ENCODE peak calls at places on chromosomes 4 and X, in nine cellular contexts. I is nephron progenitor cell, E is brain microvascular endothelial cell, Z is upper lobe of right lung, Y is HFFc6, K is endothelial cell, C is Calu3, J is tibial artery, P is psoas muscle. A is an unnamed sample.

GRCh38 chrX:20116575-20117240 is at the start of gene MAP7D2:
- DNase-seq in I (peak), C (peak), P (no peak), E (no peak), Y (no peak), K (peak), Z (no peak), J (no peak), A (no peak)

GRCh38 chr4:149933883-149934282 is 118.2 kb upstream of the IQCM start:
- DNase-seq in Z (no peak), E (no peak), Y (no peak), K (no peak), C (no peak), P (no peak), J (no peak), I (no peak), A (no peak)

GRCh38 chr4:22695011-22695410 is 2.3 kb downstream of the GBA3 start:
- DNase-seq in Z (no peak), I (no peak), Y (no peak), J (no peak), C (no peak), K (no peak), E (no peak), P (no peak), A (no peak)

GRCh38 chrX:40031861-40032422 is 65.8 kb downstream of the BCOR start:
- DNase-seq in I (no peak), P (no peak), E (no peak), C (no peak), J (no peak), K (no peak), Z (no peak), Y (no peak), A (no peak)

GRCh38 chr4:8185280-8185679 is 13.8 kb upstream of the SH3TC1 start:
- DNase-seq in C (no peak), I (no peak), Y (peak), J (no peak), Z (no peak), P (no peak), E (peak), K (no peak), A (no peak)

GRCh38 chr4:100391913-100392312 is 125.9 kb downstream of the EMCN start:
- DNase-seq in I (no peak), Z (no peak), J (no peak), Y (peak), E (peak), C (no peak), K (no peak), P (no peak), A (no peak)

GRCh38 chr4:169485791-169486742 is 126.3 kb downstream of the NEK1 start:
- DNase-seq in Z (no peak), P (no peak), I (peak), E (peak), Y (peak), J (no peak), K (peak), C (peak), A (peak)

GRCh38 chr4:40340034-40340433 is 4.9 kb downstream of the CHRNA9 start:
- DNase-seq in Y (peak), E (no peak), P (no peak), J (no peak), I (no peak), Z (no peak), K (no peak), C (no peak), A (peak)

GRCh38 chrX:50779694-50780093 is 34.3 kb downstream of the SHROOM4 start:
- DNase-seq in C (no peak), Z (no peak), Y (no peak), E (no peak), P (no peak), K (no peak), J (no peak), I (no peak), A (no peak)

GRCh38 chr4:177419416-177419815 is 22.8 kb downstream of the AGA start:
- DNase-seq in Z (no peak), K (no peak), E (no peak), Y (no peak), I (no peak), P (no peak), J (no peak), C (no peak), A (no peak)

GRCh38 chr4:138938371-138938699 is 77.2 kb upstream of the NOCT start:
- DNase-seq in C (no peak), I (no peak), K (no peak), P (no peak), Z (no peak), E (no peak), Y (peak), J (no peak), A (no peak)

GRCh38 chrX:113833656-113834055 is 750.2 kb upstream of the HTR2C start:
- DNase-seq in Z (no peak), E (no peak), C (no peak), I (no peak), Y (no peak), K (no peak), P (no peak), J (no peak), A (no peak)

GRCh38 chr4:184364100-184364921 is 110.0 kb downstream of the IRF2 start:
- DNase-seq in E (no peak), J (no peak), Y (no peak), Z (no peak), C (no peak), K (no peak), I (no peak), P (no peak), A (no peak)

GRCh38 chr4:10019521-10020051 is 1.7 kb downstream of the SLC2A9 start:
- DNase-seq in Y (no peak), J (no peak), Z (no peak), P (peak), K (no peak), C (no peak), I (no peak), E (no peak), A (no peak)

GRCh38 chr4:6988016-6988715 is 55.0 kb upstream of the TADA2B start:
- DNase-seq in I (no peak), K (no peak), E (no peak), J (no peak), P (no peak), Y (no peak), Z (no peak), C (no peak), A (peak)

GRCh38 chrX:17519349-17519748 is 144.3 kb downstream of the NHS start:
- DNase-seq in P (peak), J (peak), C (no peak), K (no peak), E (no peak), I (no peak), Y (no peak), Z (no peak), A (no peak)

DNA sequence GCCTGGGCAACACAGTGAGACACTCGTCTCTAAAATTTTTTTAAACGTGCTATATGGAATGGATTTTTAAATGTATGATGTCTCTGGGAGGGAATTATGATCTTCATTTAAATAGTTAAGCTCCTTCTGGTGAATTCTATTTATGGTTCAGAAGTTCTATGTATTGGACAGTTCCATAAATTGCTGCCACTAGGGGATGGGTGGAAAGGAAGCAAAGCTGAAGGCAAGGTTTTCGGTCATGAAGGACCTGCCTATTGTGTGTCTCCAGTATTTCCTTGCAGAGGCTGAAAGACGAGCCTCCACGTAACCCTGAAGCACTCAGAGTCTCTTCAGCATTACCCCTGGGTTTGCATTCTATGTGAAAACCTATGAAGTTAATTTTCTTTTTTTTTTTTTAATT is 451.5 kb upstream of the FAT1 start:
- DNase-seq in C (no peak), J (no peak), P (no peak), I (no peak), K (no peak), Z (no peak), Y (no peak), E (peak), A (no peak)
- TF ChIP-seq CTCF in C (no peak), J (no peak), P (no peak), I (no peak), K (no peak), Z (no peak), Y (peak), E (peak), A (no peak)

GRCh38 chr4:82638479-82638878 is 76.7 kb upstream of the TMEM150C start:
- DNase-seq in I (no peak), E (no peak), K (no peak), J (no peak), C (no peak), P (no peak), Z (no peak), Y (no peak), A (peak)
- TF ChIP-seq CTCF in I (no peak), E (peak), K (no peak), J (no peak), C (no peak), P (no peak), Z (no peak), Y (peak), A (no peak)

GRCh38 chr4:37663552-37663951 is 22.6 kb downstream of the RELL1 start:
- DNase-seq in E (no peak), I (no peak), Z (no peak), P (no peak), C (no peak), K (no peak), Y (no peak), J (no peak), A (no peak)
- TF ChIP-seq CTCF in E (no peak), I (no peak), Z (no peak), P (no peak), C (no peak), K (no peak), Y (no peak), J (no peak), A (no peak)

DNA sequence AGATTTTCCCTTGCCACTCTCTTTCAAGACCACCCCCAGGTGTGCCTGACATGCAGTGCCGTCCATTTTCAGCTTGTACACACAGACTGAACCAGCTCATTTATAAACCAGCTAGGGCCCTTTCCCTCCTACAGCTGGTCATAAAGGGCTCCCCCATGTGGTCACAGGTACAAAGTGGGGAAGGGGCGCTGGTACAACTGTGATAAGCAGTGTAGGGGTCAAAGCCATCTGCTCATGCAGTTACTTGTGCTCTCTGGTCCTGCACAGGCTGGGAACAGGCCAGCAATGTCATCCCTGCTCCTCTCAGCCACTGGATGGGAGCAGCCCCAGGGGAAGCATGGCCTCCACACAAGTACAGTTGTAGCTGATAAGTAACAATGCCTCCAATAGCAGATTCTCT is 20.6 kb downstream of the GABRQ start:
- DNase-seq in Y (no peak), C (no peak), I (peak), E (no peak), K (peak), P (no peak), J (no peak), Z (no peak), A (no peak)
- TF ChIP-seq CTCF in Y (no peak), C (no peak), I (no peak), E (peak), K (no peak), P (no peak), J (no peak), Z (no peak), A (no peak)

GRCh38 chr4:102449751-102450352 is 51.3 kb upstream of the NFKB1 start:
- DNase-seq in Y (peak), K (peak), C (peak), E (peak), I (peak), J (no peak), Z (no peak), P (no peak), A (peak)
- TF ChIP-seq CTCF in Y (peak), K (peak), C (peak), E (peak), I (peak), J (peak), Z (peak), P (peak), A (peak)

GRCh38 chr4:70932984-70933383 is 30.8 kb downstream of the MOB1B start:
- DNase-seq in P (no peak), I (no peak), J (no peak), E (no peak), C (no peak), Z (no peak), K (no peak), Y (no peak), A (no peak)

GRCh38 chr4:70925899-70926635 is 23.9 kb downstream of the MOB1B start:
- DNase-seq in P (no peak), Y (no peak), C (no peak), E (no peak), I (no peak), K (no peak), Z (no peak), J (no peak), A (no peak)

GRCh38 chr4:70931359-70931758 is 29.2 kb downstream of the MOB1B start:
- DNase-seq in K (no peak), Y (no peak), C (no peak), E (no peak), P (no peak), I (no peak), Z (no peak), J (no peak), A (no peak)

GRCh38 chr4:70930530-70931256 is 28.5 kb downstream of the MOB1B start:
- DNase-seq in K (no peak), I (no peak), E (no peak), Y (no peak), C (no peak), J (no peak), Z (no peak), P (no peak), A (no peak)

DNA sequence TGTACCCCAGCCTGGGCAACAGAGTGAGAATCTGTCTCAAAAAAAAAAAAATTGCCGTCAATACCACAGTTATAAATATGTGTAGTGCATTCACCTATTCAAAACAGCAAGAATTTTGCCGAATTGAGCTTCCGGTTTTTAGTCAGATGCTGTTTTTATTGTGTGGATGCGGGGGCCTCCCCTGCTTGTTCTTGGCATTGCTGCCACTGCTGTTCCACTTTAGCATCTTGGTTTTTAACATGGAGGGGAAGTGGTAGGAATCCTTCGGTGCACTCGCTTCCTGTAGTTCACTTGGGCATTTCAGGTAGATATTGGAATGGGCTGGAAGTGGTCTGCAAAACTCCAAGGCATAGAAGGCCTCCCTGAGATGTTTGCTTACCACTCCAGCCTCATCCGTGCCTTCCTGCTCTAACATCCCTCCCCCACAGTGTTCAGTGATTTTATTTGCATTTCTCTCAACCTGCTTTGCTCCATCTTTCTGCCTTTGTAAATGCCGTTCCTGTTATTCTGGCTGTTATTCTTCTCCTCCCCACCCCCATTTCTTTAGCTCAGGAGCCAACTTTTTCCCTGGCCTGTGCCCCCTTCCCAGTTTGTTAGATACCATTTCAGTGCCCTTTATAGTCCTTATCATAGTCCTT is 25.5 kb downstream of the MOB1B start:
- DNase-seq in Y (no peak), C (no peak), J (no peak), Z (no peak), P (no peak), E (no peak), K (no peak), I (no peak), A (peak)
- TF ChIP-seq CTCF in Y (no peak), C (no peak), J (no peak), Z (no peak), P (no peak), E (no peak), K (no peak), I (no peak), A (no peak)

GRCh38 chrX:2627272-2627867 is 63.7 kb upstream of the CD99 start:
- DNase-seq in E (peak), P (no peak), K (no peak), Y (no peak), J (no peak), Z (no peak), I (peak), C (peak), A (peak)
- TF ChIP-seq CTCF in E (peak), P (peak), K (peak), Y (peak), J (peak), Z (peak), I (peak), C (peak), A (peak)

DNA sequence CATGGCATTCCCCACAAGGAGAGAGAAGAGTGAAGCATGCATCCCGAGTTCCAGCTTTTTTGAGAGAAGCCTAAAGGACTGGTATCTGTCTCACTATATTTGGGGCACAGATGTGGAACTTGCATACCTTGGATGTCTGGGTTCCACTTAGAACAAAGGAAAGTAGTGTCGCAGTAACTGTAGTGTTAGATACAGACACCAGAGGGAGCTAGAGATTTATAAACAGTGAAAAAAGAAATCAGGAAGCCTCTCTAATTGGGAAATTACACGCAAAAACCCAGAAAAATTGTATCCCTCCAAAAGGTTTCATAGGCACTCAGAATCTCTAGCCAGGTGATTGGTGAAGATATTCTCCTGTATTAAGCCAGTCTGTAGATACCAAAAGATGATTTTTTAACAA is 34.4 kb downstream of the AGTR2 start:
- DNase-seq in Z (no peak), J (no peak), I (peak), C (peak), K (peak), Y (no peak), E (peak), P (no peak), A (no peak)
- TF ChIP-seq CTCF in Z (peak), J (peak), I (peak), C (peak), K (peak), Y (peak), E (peak), P (peak), A (peak)

DNA sequence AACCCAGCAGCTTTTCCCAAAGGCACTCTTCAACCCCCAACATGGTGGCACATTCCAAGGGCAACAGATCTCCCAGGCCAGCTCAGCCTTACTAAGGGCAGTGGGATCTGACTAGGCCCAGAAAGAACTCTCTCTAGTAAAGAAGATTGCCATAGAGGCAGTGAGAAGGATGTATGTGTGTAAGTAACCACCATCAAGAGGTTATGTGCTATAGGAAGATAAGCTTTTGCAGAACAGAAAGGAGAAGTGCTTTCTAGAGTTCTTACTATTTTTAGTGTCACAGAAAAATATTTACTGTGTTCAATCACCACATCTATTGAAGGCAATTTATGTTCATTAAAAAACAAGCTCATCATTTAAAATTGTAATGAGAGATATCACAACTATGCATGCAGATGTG is 287.2 kb upstream of the RASGEF1B start:
- DNase-seq in E (no peak), J (no peak), K (no peak), I (no peak), Z (no peak), Y (no peak), P (no peak), C (no peak), A (no peak)
- TF ChIP-seq CTCF in E (no peak), J (no peak), K (no peak), I (no peak), Z (no peak), Y (no peak), P (no peak), C (no peak), A (no peak)